ENCODE peak calls at places on chromosomes 5 and 9, in four cellular contexts. One of them, this sample, is unnamed.

GRCh38 chr5:37071487-37071886 is 177.7 kb downstream of the CPLANE1 start:
- DNase-seq in PC-9: peak; percentile 15
- DNase-seq in lower lobe of right lung: no peak
- DNase-seq in endodermal cell: no peak
- DNase-seq in this sample: no peak

GRCh38 chr5:59548807-59549357 is 344.6 kb downstream of the PDE4D start:
- DNase-seq in PC-9: peak; percentile 90
- DNase-seq in lower lobe of right lung: no peak
- DNase-seq in endodermal cell: no peak
- DNase-seq in this sample: no peak

GRCh38 chr9:98576354-98576753 is 132.4 kb downstream of the GABBR2 start:
- DNase-seq in PC-9: no peak
- DNase-seq in lower lobe of right lung: no peak
- DNase-seq in endodermal cell: no peak
- DNase-seq in this sample: no peak

GRCh38 chr9:95415158-95415557 is 97.6 kb upstream of the FANCC start:
- DNase-seq in PC-9: no peak
- DNase-seq in lower lobe of right lung: no peak
- DNase-seq in endodermal cell: no peak
- DNase-seq in this sample: no peak

GRCh38 chr5:168747987-168748777 is 169.0 kb upstream of the PANK3 start:
- DNase-seq in PC-9: no peak
- DNase-seq in lower lobe of right lung: peak; percentile 55
- DNase-seq in endodermal cell: peak; percentile 95
- DNase-seq in this sample: peak; percentile 73

GRCh38 chr5:3195991-3196390 is 399.6 kb upstream of the IRX1 start:
- DNase-seq in PC-9: no peak
- DNase-seq in lower lobe of right lung: no peak
- DNase-seq in endodermal cell: peak; percentile 71
- DNase-seq in this sample: no peak

GRCh38 chr9:16594787-16595186 is 275.7 kb downstream of the BNC2 start:
- DNase-seq in PC-9: no peak
- DNase-seq in lower lobe of right lung: no peak
- DNase-seq in endodermal cell: no peak
- DNase-seq in this sample: no peak

GRCh38 chr9:137453643-137454081 is 5.5 kb downstream of the NSMF start:
- DNase-seq in PC-9: no peak
- DNase-seq in lower lobe of right lung: peak; percentile 87
- DNase-seq in endodermal cell: peak; percentile 95
- DNase-seq in this sample: peak; percentile 88

GRCh38 chr5:43332401-43332800 is 19.2 kb upstream of the HMGCS1 start:
- DNase-seq in PC-9: peak; percentile 32
- DNase-seq in lower lobe of right lung: no peak
- DNase-seq in endodermal cell: no peak
- DNase-seq in this sample: no peak

GRCh38 chr5:103464801-103465484 is 97.6 kb downstream of the NUDT12 start:
- DNase-seq in PC-9: no peak
- DNase-seq in lower lobe of right lung: no peak
- DNase-seq in endodermal cell: no peak
- DNase-seq in this sample: peak; percentile 33

GRCh38 chr5:168195110-168195509 is 96.3 kb upstream of the WWC1 start:
- DNase-seq in PC-9: no peak
- DNase-seq in lower lobe of right lung: no peak
- DNase-seq in endodermal cell: no peak
- DNase-seq in this sample: no peak

GRCh38 chr5:173035904-173036707 is 20.0 kb upstream of the CREBRF start:
- DNase-seq in PC-9: no peak
- DNase-seq in lower lobe of right lung: peak; percentile 66
- DNase-seq in endodermal cell: no peak
- DNase-seq in this sample: no peak

GRCh38 chr9:72396247-72397091 is 31.5 kb upstream of the ZFAND5 start:
- DNase-seq in PC-9: peak; percentile 96
- DNase-seq in lower lobe of right lung: no peak
- DNase-seq in endodermal cell: no peak
- DNase-seq in this sample: no peak

GRCh38 chr9:16133556-16134227 is 580.8 kb downstream of the CCDC171 start:
- DNase-seq in PC-9: no peak
- DNase-seq in lower lobe of right lung: peak; percentile 52
- DNase-seq in endodermal cell: peak; percentile 85
- DNase-seq in this sample: peak; percentile 82

GRCh38 chr5:143557061-143557818 is 153.8 kb upstream of the NR3C1 start:
- DNase-seq in PC-9: no peak
- DNase-seq in lower lobe of right lung: no peak
- DNase-seq in endodermal cell: no peak
- DNase-seq in this sample: peak; percentile 70

GRCh38 chr5:111404270-111404769 is 108.0 kb downstream of the STARD4 start:
- DNase-seq in PC-9: no peak
- DNase-seq in lower lobe of right lung: no peak
- DNase-seq in endodermal cell: no peak
- DNase-seq in this sample: peak; percentile 60

GRCh38 chr5:89351232-89351631 is 468.2 kb upstream of the MEF2C start:
- DNase-seq in PC-9: no peak
- DNase-seq in lower lobe of right lung: no peak
- DNase-seq in endodermal cell: no peak
- DNase-seq in this sample: peak; percentile 70

GRCh38 chr9:93190656-93191353 is 6.9 kb downstream of the WNK2 start:
- DNase-seq in PC-9: no peak
- DNase-seq in lower lobe of right lung: peak; percentile 17
- DNase-seq in endodermal cell: no peak
- DNase-seq in this sample: no peak

GRCh38 chr9:134245179-134245578 is 80.8 kb upstream of the RNU6ATAC start:
- DNase-seq in PC-9: no peak
- DNase-seq in lower lobe of right lung: no peak
- DNase-seq in endodermal cell: no peak
- DNase-seq in this sample: no peak

GRCh38 chr5:93705896-93706295 is 35.5 kb downstream of the POU5F2 start:
- DNase-seq in PC-9: no peak
- DNase-seq in lower lobe of right lung: no peak
- DNase-seq in endodermal cell: no peak
- DNase-seq in this sample: peak; percentile 34
- H3K4me3 ChIP-seq in PC-9: no peak overlapping the region
- H3K4me3 ChIP-seq in lower lobe of right lung: no peak overlapping the region
- H3K4me3 ChIP-seq in endodermal cell: no peak overlapping the region
- H3K4me3 ChIP-seq in this sample: no peak overlapping the region

GRCh38 chr5:156314416-156314815 is 12.5 kb upstream of the SGCD start:
- DNase-seq in PC-9: no peak
- DNase-seq in lower lobe of right lung: no peak
- DNase-seq in endodermal cell: no peak
- DNase-seq in this sample: no peak
- H3K4me1 ChIP-seq in PC-9: no peaks in the 10 kb centered on the region
- H3K4me1 ChIP-seq in lower lobe of right lung: no peaks in the 10 kb centered on the region
- H3K4me1 ChIP-seq in endodermal cell: no peaks in the 10 kb centered on the region
- H3K4me1 ChIP-seq in this sample: no peaks in the 10 kb centered on the region

DNA sequence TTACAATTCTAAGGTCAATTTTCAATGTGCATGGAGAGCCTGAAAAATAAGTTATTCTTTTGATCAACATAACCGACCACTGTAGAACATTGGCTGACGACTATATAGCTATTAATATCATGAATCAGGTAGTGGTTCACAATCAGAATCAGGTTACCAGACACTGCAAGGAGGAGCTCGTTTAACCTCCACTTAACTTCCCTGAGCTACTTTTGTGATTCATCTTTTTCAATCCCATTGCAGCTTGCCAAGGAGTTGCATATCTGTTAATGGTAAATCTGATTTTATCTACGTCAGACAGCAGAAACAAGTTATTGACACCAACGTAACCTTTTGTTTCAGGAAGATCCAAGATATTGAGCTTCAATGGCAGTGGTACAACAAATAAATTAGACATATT is 2263.8 kb upstream of the ACO1 start:
- DNase-seq in PC-9: no peak
- DNase-seq in lower lobe of right lung: no peak
- DNase-seq in endodermal cell: no peak
- DNase-seq in this sample: no peak
- H3K9me3 ChIP-seq in PC-9: no peaks in the 10 kb centered on the region
- H3K9me3 ChIP-seq in lower lobe of right lung: no peaks in the 10 kb centered on the region
- H3K9me3 ChIP-seq in endodermal cell: peaks cover 14% of the 10 kb centered on the region
- H3K9me3 ChIP-seq in this sample: no peaks in the 10 kb centered on the region

GRCh38 chr9:96480736-96481135 is 30.8 kb downstream of the HABP4 start:
- DNase-seq in PC-9: no peak
- DNase-seq in lower lobe of right lung: no peak
- DNase-seq in endodermal cell: no peak
- DNase-seq in this sample: no peak

GRCh38 chr9:96476591-96476990 is 26.6 kb downstream of the HABP4 start:
- DNase-seq in PC-9: no peak
- DNase-seq in lower lobe of right lung: no peak
- DNase-seq in endodermal cell: no peak
- DNase-seq in this sample: no peak

GRCh38 chr9:96478829-96479371 is 28.9 kb downstream of the HABP4 start:
- DNase-seq in PC-9: no peak
- DNase-seq in lower lobe of right lung: no peak
- DNase-seq in endodermal cell: no peak
- DNase-seq in this sample: peak; percentile 56

DNA sequence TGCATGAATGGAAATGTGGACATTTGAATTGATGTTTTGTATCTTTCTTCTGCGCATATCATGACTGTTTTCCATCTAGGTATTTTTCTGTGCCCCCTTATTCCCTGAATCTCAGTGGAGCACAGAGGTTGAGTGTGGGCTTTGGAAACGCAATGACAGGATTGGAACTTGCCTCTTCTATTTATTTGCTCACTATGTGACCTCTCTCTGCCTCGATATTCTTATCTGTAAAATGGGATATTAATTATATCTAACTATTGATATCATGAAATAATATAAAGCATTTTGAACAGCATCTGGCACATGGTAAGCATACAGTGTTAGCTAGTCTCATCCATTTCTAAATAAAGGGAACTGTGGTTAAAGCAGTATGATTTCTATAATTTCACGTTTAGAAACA is 26.0 kb downstream of the HABP4 start:
- DNase-seq in PC-9: no peak
- DNase-seq in lower lobe of right lung: no peak
- DNase-seq in endodermal cell: no peak
- DNase-seq in this sample: no peak
- H3K4me3 ChIP-seq in PC-9: no peak overlapping the region
- H3K4me3 ChIP-seq in lower lobe of right lung: no peak overlapping the region
- H3K4me3 ChIP-seq in endodermal cell: no peak overlapping the region
- H3K4me3 ChIP-seq in this sample: no peak overlapping the region

GRCh38 chr5:150488519-150489357 is 19.2 kb upstream of the NDST1 start:
- DNase-seq in PC-9: peak; percentile 43
- DNase-seq in lower lobe of right lung: peak; percentile 62
- DNase-seq in endodermal cell: no peak
- DNase-seq in this sample: no peak

GRCh38 chr5:150487199-150488061 is 20.5 kb upstream of the NDST1 start:
- DNase-seq in PC-9: no peak
- DNase-seq in lower lobe of right lung: no peak
- DNase-seq in endodermal cell: no peak
- DNase-seq in this sample: peak; percentile 36

GRCh38 chr5:150490296-150490669 is 17.6 kb upstream of the NDST1 start:
- DNase-seq in PC-9: no peak
- DNase-seq in lower lobe of right lung: no peak
- DNase-seq in endodermal cell: no peak
- DNase-seq in this sample: no peak

GRCh38 chr5:150490754-150491153 is 17.2 kb upstream of the NDST1 start:
- DNase-seq in PC-9: no peak
- DNase-seq in lower lobe of right lung: no peak
- DNase-seq in endodermal cell: no peak
- DNase-seq in this sample: no peak

DNA sequence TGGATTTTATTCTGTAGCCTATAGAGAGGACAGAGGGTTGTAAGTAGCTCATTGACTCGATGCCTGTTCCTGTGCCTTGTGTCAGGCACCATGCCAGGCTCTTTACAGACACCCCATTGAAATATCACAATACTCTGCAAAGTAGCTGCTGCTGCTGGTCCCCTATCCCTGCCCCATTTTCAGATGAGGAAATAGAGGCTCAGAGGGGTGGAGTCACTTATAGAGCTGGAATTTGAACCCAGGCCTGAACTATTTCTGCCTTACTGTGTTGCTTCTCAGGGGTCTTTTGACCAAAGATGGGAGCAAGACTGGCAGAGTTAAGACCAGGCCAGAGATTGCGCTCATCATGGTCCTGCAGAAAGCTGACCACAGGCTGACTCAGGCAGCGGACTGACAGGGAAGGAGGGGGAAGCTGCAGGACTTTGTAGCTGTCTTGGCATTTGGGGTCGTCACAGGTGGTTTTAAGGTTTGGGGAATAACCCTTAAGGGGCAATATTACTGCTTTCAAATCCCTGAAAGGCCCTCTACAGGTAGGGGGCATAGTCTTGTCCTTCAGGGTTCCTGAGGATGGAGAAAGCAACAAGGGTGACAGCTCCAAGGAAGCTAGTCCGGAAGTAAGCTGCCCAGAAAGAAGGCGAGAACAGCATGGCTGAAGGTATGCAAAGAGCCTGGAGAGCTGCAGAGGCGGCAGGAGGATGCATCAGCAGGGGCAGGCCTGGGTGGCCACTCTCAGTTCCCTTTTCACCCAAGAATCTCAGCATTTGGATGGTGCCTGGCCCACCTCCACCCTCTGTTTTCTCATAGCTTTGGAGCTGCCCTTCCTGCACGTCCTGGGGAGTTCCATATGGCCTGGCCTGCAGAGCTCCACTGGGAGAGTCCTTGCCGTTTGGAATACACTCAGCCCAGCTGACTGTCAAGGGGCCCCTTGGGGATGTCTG is 18.3 kb upstream of the NDST1 start:
- DNase-seq in PC-9: no peak
- DNase-seq in lower lobe of right lung: no peak
- DNase-seq in endodermal cell: peak; percentile 77
- DNase-seq in this sample: no peak
- H3K4me1 ChIP-seq in PC-9: peaks cover 56% of the 10 kb centered on the region
- H3K4me1 ChIP-seq in lower lobe of right lung: peaks cover 68% of the 10 kb centered on the region
- H3K4me1 ChIP-seq in endodermal cell: peaks cover 14% of the 10 kb centered on the region
- H3K4me1 ChIP-seq in this sample: peaks cover 46% of the 10 kb centered on the region

GRCh38 chr5:161002571-161003074 is 150.6 kb upstream of the ATP10B start:
- DNase-seq in PC-9: no peak
- DNase-seq in lower lobe of right lung: no peak
- DNase-seq in endodermal cell: no peak
- DNase-seq in this sample: no peak
- H3K9me3 ChIP-seq in PC-9: no peaks in the 10 kb centered on the region
- H3K9me3 ChIP-seq in lower lobe of right lung: no peaks in the 10 kb centered on the region
- H3K9me3 ChIP-seq in endodermal cell: no peaks in the 10 kb centered on the region
- H3K9me3 ChIP-seq in this sample: no peaks in the 10 kb centered on the region